ENCODE peak calls at places on chromosome X, in six cellular contexts. J, D, A, H, U and T are unnamed samples. For H3K36me3, the result is how much of the 10 kb centered on the place peaks cover.

GRCh38 chrX:98523026-98523425 is 1639.3 kb downstream of the RPA4 start:
- DNase-seq in H (no peak), D (no peak), A (no peak), U (no peak), J (no peak), T (no peak)

GRCh38 chrX:16320765-16321355 is 153.6 kb downstream of the MAGEB17 start:
- DNase-seq in D (peak), U (no peak), H (no peak), A (no peak), J (peak), T (no peak)

GRCh38 chrX:144214651-144215050 is 330.8 kb downstream of the UBE2NL start:
- DNase-seq in A (no peak), D (no peak), U (no peak), J (no peak), H (no peak), T (no peak)

GRCh38 chrX:45852884-45853283 is 652.2 kb upstream of the DIPK2B start:
- DNase-seq in H (no peak), D (peak), A (no peak), J (peak), U (peak), T (no peak)

GRCh38 chrX:48626401-48627298 is 29.4 kb downstream of the WDR13 start:
- DNase-seq in A (no peak), U (no peak), H (no peak), J (no peak), D (no peak), T (no peak)

GRCh38 chrX:22310779-22311178 is 38.1 kb downstream of the CBLL2 start:
- DNase-seq in U (no peak), D (peak), H (no peak), J (no peak), A (no peak), T (no peak)

GRCh38 chrX:6694977-6695376 is 160.1 kb upstream of the VCX3A start:
- DNase-seq in J (no peak), H (peak), D (no peak), A (no peak), U (no peak), T (no peak)

GRCh38 chrX:74449937-74450330 is 28.6 kb downstream of the SLC16A2 start:
- DNase-seq in U (no peak), A (no peak), D (peak), J (peak), H (no peak), T (no peak)

GRCh38 chrX:134418317-134419113 is 41.5 kb upstream of the HPRT1 start:
- DNase-seq in H (no peak), J (no peak), A (no peak), U (no peak), D (no peak), T (no peak)

GRCh38 chrX:134419784-134420183 is 40.2 kb upstream of the HPRT1 start:
- DNase-seq in J (no peak), D (no peak), U (no peak), H (no peak), A (no peak), T (no peak)

GRCh38 chrX:134416106-134416505 is 43.9 kb upstream of the HPRT1 start:
- DNase-seq in D (no peak), H (no peak), J (no peak), U (no peak), A (no peak), T (no peak)
- H3K36me3 ChIP-seq in D (under half), H (under half), J (under half), U (under half), A (under half), T (under half)

DNA sequence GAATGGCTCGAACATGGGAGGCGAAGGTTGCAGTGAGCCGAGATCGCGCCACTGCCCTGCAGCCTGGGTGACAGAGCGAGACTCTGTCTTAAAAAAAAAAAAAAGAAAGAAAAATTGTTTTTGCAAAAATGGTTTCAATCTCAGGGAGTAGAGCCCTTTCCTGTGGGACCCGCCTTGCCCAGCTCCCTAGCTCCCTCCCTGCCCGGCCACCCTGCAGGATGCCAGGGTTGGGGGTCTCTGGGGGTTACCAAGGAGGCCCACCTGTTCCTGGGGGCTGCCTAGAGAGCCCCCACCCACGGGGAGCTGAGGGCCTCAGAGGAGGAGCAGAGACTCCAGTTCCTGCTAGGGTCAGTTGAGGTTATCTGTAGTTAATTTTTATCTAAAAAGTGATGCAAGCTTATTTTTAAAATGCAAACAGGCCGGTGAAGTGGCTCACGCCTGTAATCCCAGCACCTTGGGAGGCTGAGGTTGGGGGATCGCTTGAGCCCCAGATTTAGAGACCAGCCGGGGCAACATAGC is 18.7 kb upstream of the PLCXD1 start:
- DNase-seq in A (no peak), D (no peak), H (no peak), J (no peak), U (no peak), T (no peak)
- H3K4me3 ChIP-seq in A (no peak), D (no peak), H (no peak), J (no peak), U (no peak), T (no peak)

GRCh38 chrX:130216312-130216711 is 44.5 kb downstream of the RAB33A start:
- DNase-seq in U (no peak), A (no peak), H (peak), D (no peak), J (no peak), T (no peak)

GRCh38 chrX:130212371-130212770 is 40.6 kb downstream of the RAB33A start:
- DNase-seq in D (no peak), H (no peak), U (no peak), A (no peak), J (no peak), T (no peak)

GRCh38 chrX:130213376-130213775 is 41.6 kb downstream of the RAB33A start:
- DNase-seq in U (no peak), D (no peak), A (no peak), J (no peak), H (no peak), T (no peak)

GRCh38 chrX:130211415-130212186 is 39.8 kb downstream of the RAB33A start:
- DNase-seq in A (no peak), U (no peak), H (no peak), J (no peak), D (no peak), T (no peak)
- H3K36me3 ChIP-seq in A (under half), U (under half), H (under half), J (under half), D (under half), T (under half)

DNA sequence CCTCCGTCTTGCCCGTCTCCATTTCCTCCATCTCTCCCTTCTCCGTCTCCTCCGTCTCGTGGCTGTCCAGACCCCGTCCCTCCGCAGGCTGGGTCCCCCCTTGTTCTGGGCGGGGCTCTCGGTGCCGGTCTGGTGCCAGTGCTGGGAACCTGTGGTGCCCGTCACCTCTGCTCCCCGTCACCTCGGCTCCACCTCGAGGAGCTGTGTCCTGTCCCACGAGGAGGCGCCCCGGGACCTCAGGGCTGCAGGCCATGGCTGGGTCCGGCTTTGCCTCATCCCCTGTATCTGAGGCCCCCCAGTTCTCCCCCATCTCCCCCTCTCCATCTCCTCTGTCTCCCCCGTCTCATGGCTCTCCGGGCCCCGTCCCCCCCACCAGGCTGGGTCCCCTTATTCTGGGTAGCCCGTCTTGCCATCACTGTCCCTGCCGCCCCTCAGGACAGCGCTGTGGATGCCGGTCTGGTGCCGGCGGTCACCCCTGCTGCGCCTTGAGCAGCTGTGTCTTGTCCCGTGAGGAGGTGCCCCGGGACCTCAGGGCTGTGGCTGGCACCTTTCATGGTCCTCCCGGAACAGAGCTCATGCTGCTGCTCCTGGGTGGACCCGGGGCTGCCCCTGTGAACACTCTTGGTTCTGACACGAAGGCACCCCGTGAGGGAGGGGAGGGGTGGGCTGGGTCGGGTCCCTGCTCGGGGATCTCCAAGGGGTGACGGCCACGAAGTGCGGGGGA is 13.3 kb upstream of the GTPBP6 start:
- DNase-seq in H (no peak), A (no peak), U (no peak), J (no peak), D (no peak), T (no peak)
- H3K4me3 ChIP-seq in H (no peak), A (no peak), U (no peak), J (peak), D (no peak), T (no peak)

GRCh38 chrX:153959649-153960048 is 12.0 kb downstream of the HCFC1 start:
- DNase-seq in H (no peak), J (no peak), D (no peak), A (no peak), U (no peak), T (no peak)
- H3K36me3 ChIP-seq in H (under half), J (half or more), D (under half), A (half or more), U (under half), T (under half)

DNA sequence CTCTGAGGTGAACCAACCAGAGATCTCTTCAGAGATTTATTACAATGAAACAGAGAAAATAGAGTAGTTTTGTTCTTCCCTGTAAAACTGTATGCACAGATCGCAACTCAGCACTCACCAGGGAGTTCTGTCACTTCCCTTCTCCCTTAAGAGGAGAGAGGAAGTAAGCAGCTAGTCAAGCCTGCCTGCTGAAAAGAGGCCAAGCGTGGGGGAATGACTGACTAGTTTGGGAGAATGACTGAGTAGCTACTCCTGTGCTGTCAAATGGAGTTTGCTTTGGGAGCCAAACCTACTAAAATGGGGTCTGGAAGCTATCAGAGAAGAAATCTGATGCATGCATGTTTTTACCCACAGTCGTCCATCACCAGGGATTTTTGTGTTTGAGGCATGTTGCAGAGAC is 54.5 kb upstream of the LHFPL1 start:
- DNase-seq in H (no peak), U (peak), J (peak), A (no peak), D (no peak), T (no peak)
- H3K4me3 ChIP-seq in H (no peak), U (no peak), J (no peak), A (no peak), D (no peak), T (no peak)

GRCh38 chrX:119636419-119636818 is 30.2 kb upstream of the NKRF start:
- DNase-seq in H (no peak), D (no peak), U (no peak), A (no peak), J (no peak), T (no peak)

GRCh38 chrX:119640621-119641020 is 34.4 kb upstream of the NKRF start:
- DNase-seq in J (no peak), A (no peak), D (no peak), U (no peak), H (no peak), T (no peak)

GRCh38 chrX:119638725-119639471 is 32.7 kb upstream of the NKRF start:
- DNase-seq in H (no peak), U (no peak), D (no peak), J (peak), A (no peak), T (no peak)

GRCh38 chrX:119635799-119636198 is 29.6 kb upstream of the NKRF start:
- DNase-seq in D (no peak), J (no peak), U (no peak), H (no peak), A (no peak), T (no peak)

DNA sequence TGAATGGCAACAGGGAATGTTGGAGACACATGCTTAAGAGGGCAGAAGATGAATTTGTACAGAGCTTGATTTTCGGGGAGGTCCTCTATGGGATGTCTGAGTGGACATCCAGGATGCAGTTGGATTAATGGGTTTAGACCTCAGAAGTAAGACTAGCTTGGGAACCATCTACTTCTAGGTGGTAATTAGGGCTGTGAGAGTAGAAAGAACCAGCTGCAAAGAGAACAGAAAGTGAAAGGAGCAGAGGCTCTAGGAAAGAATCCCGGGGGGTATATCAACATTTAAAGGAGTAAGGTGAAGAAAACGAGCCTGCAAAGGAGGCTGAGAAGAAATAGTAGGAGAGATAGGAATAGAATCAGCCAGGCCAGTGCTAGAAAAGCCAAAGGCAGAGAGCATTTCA is 29.0 kb upstream of the NKRF start:
- DNase-seq in A (no peak), U (no peak), D (no peak), H (no peak), J (no peak), T (no peak)
- H3K36me3 ChIP-seq in A (under half), U (under half), D (under half), H (under half), J (under half), T (under half)